ENCODE peak calls at places on chromosomes 16 and 17, in eight cellular contexts. N is fibroblast of lung; L is cardiac fibroblast; Q is colonic mucosa; G is MCF 10A; O is BJ; K is CD8-positive, alpha-beta T cell; H is left lung. E is an unnamed sample.

GRCh38 chr17:28413804-28414203 is 7.8 kb upstream of the SLC46A1 start:
- DNase-seq in N (no peak), L (no peak), Q (no peak), G (no peak), O (no peak), K (no peak), H (no peak), E (no peak)

GRCh38 chr17:78411241-78411855 is 32.9 kb downstream of the PGS1 start:
- DNase-seq in N (no peak), L (no peak), Q (peak), G (no peak), O (no peak), K (no peak), H (no peak), E (no peak)

GRCh38 chr17:20096430-20096829 is 87.3 kb downstream of the SPECC1 start:
- DNase-seq in N (no peak), L (no peak), Q (no peak), G (no peak), O (no peak), K (no peak), H (no peak), E (no peak)

GRCh38 chr16:12803203-12804093 is at the start of gene CPPED1:
- DNase-seq in N (peak), L (peak), Q (peak), G (peak), O (peak), K (peak), H (peak), E (peak)

GRCh38 chr17:14559220-14559619 is 258.3 kb downstream of the HS3ST3B1 start:
- DNase-seq in N (no peak), L (no peak), Q (no peak), G (no peak), O (no peak), K (no peak), H (no peak), E (no peak)

GRCh38 chr17:27547301-27547683 is 83.7 kb upstream of the LGALS9 start:
- DNase-seq in N (no peak), L (no peak), Q (no peak), G (no peak), O (no peak), K (no peak), H (no peak), E (no peak)

GRCh38 chr17:56505154-56505756 is 88.2 kb upstream of the NOG start:
- DNase-seq in N (no peak), L (no peak), Q (no peak), G (no peak), O (no peak), K (no peak), H (no peak), E (no peak)

GRCh38 chr17:40124279-40125141 is 2.7 kb downstream of the MSL1 start:
- DNase-seq in N (peak), L (peak), Q (peak), G (no peak), O (no peak), K (no peak), H (no peak), E (no peak)

GRCh38 chr17:8832711-8833352 is 33.7 kb upstream of the MFSD6L start:
- DNase-seq in N (no peak), L (no peak), Q (peak), G (peak), O (no peak), K (no peak), H (peak), E (no peak)

GRCh38 chr16:84648595-84649510 is 542 bp downstream of the KLHL36 start:
- DNase-seq in N (no peak), L (peak), Q (peak), G (peak), O (no peak), K (no peak), H (peak), E (no peak)

GRCh38 chr16:55482056-55482455 is 3.1 kb downstream of the MMP2 start:
- DNase-seq in N (peak), L (peak), Q (no peak), G (peak), O (no peak), K (no peak), H (no peak), E (peak)

GRCh38 chr17:41215681-41216080 is 10.8 kb upstream of the KRTAP9-2 start:
- DNase-seq in N (no peak), L (no peak), Q (no peak), G (no peak), O (no peak), K (no peak), H (no peak), E (no peak)

GRCh38 chr17:80504671-80505413 is 28.4 kb upstream of the NPTX1 start:
- DNase-seq in N (peak), L (peak), Q (no peak), G (no peak), O (no peak), K (no peak), H (no peak), E (peak)

GRCh38 chr16:88993006-88993787 is 16.2 kb upstream of the CBFA2T3 start:
- DNase-seq in N (no peak), L (no peak), Q (no peak), G (no peak), O (no peak), K (no peak), H (peak), E (no peak)

GRCh38 chr16:88533945-88534641 is 36.1 kb upstream of the ZC3H18 start:
- DNase-seq in N (peak), L (peak), Q (peak), G (peak), O (no peak), K (peak), H (peak), E (peak)

GRCh38 chr16:74625500-74626350 is 18.8 kb upstream of the GLG1 start:
- DNase-seq in N (no peak), L (no peak), Q (no peak), G (no peak), O (no peak), K (no peak), H (no peak), E (no peak)

GRCh38 chr16:56262879-56263245 is 71.6 kb downstream of the GNAO1 start:
- DNase-seq in N (no peak), L (no peak), Q (no peak), G (no peak), O (no peak), K (no peak), H (no peak), E (no peak)

GRCh38 chr17:21375757-21376584 is at the start of gene KCNJ12:
- DNase-seq in N (peak), L (peak), Q (no peak), G (no peak), O (no peak), K (no peak), H (peak), E (no peak)

GRCh38 chr17:73657473-73658116 is 13.3 kb upstream of the SDK2 start:
- DNase-seq in N (peak), L (peak), Q (peak), G (peak), O (no peak), K (no peak), H (peak), E (no peak)

GRCh38 chr16:48347980-48348379 is 37.2 kb downstream of the SIAH1 start:
- DNase-seq in N (no peak), L (no peak), Q (no peak), G (no peak), O (no peak), K (no peak), H (no peak), E (no peak)

GRCh38 chr16:14029658-14030057 is 41.5 kb upstream of the MRTFB start:
- DNase-seq in N (no peak), L (no peak), Q (no peak), G (no peak), O (no peak), K (no peak), H (no peak), E (no peak)

GRCh38 chr16:14020141-14020540 is 51.0 kb upstream of the MRTFB start:
- DNase-seq in N (no peak), L (no peak), Q (no peak), G (no peak), O (no peak), K (no peak), H (no peak), E (no peak)

GRCh38 chr16:14026572-14026971 is 44.5 kb upstream of the MRTFB start:
- DNase-seq in N (no peak), L (no peak), Q (no peak), G (no peak), O (no peak), K (no peak), H (no peak), E (no peak)

GRCh38 chr16:14028207-14028606 is 42.9 kb upstream of the MRTFB start:
- DNase-seq in N (no peak), L (no peak), Q (no peak), G (no peak), O (no peak), K (no peak), H (no peak), E (no peak)

GRCh38 chr16:14024300-14024699 is 46.8 kb upstream of the MRTFB start:
- DNase-seq in N (peak), L (peak), Q (no peak), G (peak), O (no peak), K (no peak), H (no peak), E (no peak)
- TF ChIP-seq CTCF in N (no peak), L (no peak), Q (no peak), G (no peak), O (no peak), K (no peak), H (no peak), E (no peak)

DNA sequence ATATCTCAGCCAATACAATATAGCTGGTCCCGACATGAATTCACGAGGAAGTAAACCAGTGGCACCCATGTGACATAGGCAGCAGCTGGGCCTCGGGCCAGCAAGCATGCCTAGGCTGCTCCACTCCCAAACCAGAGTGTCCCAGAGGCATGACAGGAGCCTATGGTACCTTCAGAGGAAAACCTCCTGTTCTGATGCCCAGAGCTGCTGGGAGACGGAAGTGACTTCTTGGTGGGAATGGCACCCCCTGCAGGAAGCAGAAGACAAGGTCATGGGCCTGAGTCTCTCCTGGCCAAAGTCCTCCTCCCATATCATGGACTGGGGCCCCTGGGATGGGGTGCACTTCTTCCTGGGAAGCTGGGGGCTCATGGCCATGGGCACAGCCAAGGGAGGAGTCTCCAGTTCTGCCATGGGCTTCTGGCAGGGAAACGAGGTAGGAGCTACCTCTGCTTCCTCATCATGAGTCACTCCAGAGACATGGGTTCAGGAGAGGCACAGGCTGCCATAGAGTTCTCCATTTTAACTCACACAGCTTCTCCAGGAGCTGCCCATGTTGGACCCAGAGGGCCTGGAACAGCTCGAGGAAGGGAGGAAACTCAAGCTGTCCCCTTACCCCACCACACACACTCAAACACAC is 13.4 kb downstream of the FBF1 start:
- DNase-seq in N (no peak), L (no peak), Q (peak), G (peak), O (no peak), K (no peak), H (peak), E (no peak)
- TF ChIP-seq CTCF in N (no peak), L (peak), Q (peak), G (peak), O (peak), K (no peak), H (peak), E (peak)

DNA sequence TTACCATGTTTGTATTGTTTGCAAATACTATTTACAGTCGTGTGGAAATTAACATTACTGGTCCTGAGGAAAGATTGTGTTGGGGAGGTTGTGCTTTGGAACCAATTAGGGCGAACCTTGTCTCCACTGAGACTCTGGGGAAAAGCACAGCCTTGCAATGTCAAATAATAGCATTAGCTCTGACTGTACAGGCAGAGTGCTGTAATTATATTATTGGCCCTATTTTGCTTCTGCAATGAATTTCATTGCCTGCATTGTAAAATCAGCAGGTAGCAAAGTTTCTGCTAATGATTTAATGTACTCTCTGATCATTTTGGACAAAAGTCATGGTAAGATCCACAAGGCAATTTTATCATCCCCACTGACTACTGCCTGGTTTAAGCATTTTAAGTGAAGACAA is 97.1 kb downstream of the WWOX start:
- DNase-seq in N (no peak), L (no peak), Q (no peak), G (no peak), O (no peak), K (no peak), H (no peak), E (no peak)
- TF ChIP-seq CTCF in N (no peak), L (no peak), Q (no peak), G (no peak), O (no peak), K (no peak), H (no peak), E (no peak)

GRCh38 chr16:5042574-5043171 is 8.9 kb upstream of the NAGPA start:
- DNase-seq in N (peak), L (no peak), Q (no peak), G (no peak), O (no peak), K (no peak), H (no peak), E (peak)
- TF ChIP-seq CTCF in N (no peak), L (no peak), Q (no peak), G (no peak), O (peak), K (no peak), H (no peak), E (no peak)

DNA sequence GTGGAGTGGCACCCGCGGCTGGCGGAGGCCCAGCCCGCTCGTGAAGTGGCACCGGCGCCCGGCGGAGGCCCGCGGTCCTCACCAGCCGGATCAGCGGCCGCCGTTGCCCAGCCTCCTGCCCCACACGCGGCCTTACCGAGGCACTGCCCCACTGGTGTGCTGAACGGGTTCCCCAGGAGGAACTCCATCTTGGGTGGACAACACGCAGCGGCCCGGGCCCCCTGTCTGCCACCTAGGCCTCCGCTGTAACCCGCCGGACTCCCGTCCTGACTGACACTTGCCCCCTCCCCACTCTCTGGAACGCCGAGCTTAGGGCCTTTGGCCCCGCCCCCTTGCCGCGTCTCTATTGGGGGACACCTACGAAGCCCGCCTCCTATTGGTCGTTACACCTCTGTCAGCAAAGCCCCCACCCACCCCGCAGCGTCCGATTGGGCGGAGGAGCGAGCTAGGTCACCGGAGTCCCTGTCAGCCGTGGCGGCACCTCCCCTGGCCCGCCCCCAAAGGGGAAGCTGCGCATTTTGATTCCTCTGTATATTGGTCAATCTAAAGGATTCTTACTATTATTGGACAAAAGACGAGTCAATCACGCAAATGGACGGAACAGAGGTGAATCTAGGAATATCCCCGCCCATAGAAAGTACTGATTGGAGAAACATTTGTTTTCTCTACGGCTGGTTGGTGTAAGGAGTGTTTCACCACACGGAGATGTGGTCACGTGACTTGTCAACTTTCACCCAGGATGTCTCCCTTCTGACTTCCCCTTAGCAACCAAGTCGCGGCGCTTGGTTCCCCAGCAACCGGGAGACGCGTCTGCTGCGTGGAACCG is at the start of the genes DRC3 and TOM1L2:
- DNase-seq in N (peak), L (peak), Q (peak), G (peak), O (peak), K (peak), H (peak), E (peak)
- TF ChIP-seq CTCF in N (no peak), L (no peak), Q (no peak), G (no peak), O (peak), K (no peak), H (no peak), E (peak)

E was measured in HFFc6.